ENCODE peak calls at places on chromosomes 3 and 15, in five cellular contexts. C is transverse colon, F is bronchial epithelial cell, B is upper lobe of right lung, O is ELF-1. J is an unnamed sample.

GRCh38 chr15:98956796-98957553 is 50.6 kb downstream of the PGPEP1L start:
- DNase-seq in C (no peak), F (no peak), B (no peak), O (no peak), J (no peak)

GRCh38 chr15:69729167-69729748 is 276.6 kb downstream of the RPLP1 start:
- DNase-seq in C (peak), F (no peak), B (no peak), O (peak), J (peak)

GRCh38 chr3:60893946-60894345 is 357.3 kb downstream of the FHIT start:
- DNase-seq in C (no peak), F (no peak), B (no peak), O (no peak), J (no peak)

GRCh38 chr3:134852132-134852531 is 57.1 kb downstream of the EPHB1 start:
- DNase-seq in C (no peak), F (no peak), B (no peak), O (no peak), J (no peak)

GRCh38 chr15:100686725-100687488 is 84.5 kb downstream of the ASB7 start:
- DNase-seq in C (no peak), F (no peak), B (no peak), O (no peak), J (peak)

GRCh38 chr3:8937064-8938020 is 25.9 kb downstream of the RAD18 start:
- DNase-seq in C (no peak), F (peak), B (no peak), O (no peak), J (peak)

GRCh38 chr15:50134524-50135024 is 15.5 kb upstream of the ATP8B4 start:
- DNase-seq in C (no peak), F (peak), B (no peak), O (no peak), J (peak)

GRCh38 chr3:193963808-193964516 is 172.0 kb upstream of the HES1 start:
- DNase-seq in C (no peak), F (no peak), B (no peak), O (no peak), J (no peak)

GRCh38 chr3:102114264-102114979 is 265.1 kb downstream of the NFKBIZ start:
- DNase-seq in C (no peak), F (no peak), B (no peak), O (no peak), J (no peak)

GRCh38 chr3:124053871-124054270 is 61.9 kb upstream of the ROPN1 start:
- DNase-seq in C (no peak), F (no peak), B (no peak), O (no peak), J (no peak)

GRCh38 chr3:64684715-64685261 is 3.0 kb downstream of the ADAMTS9 start:
- DNase-seq in C (peak), F (no peak), B (peak), O (peak), J (peak)

GRCh38 chr3:172201136-172201989 is 162.0 kb downstream of the FNDC3B start:
- DNase-seq in C (peak), F (peak), B (peak), O (no peak), J (peak)

GRCh38 chr3:15768421-15769255 is 29.1 kb downstream of the ANKRD28 start:
- DNase-seq in C (no peak), F (peak), B (peak), O (no peak), J (peak)

GRCh38 chr3:124295358-124295757 is 303.4 kb upstream of the ROPN1 start:
- DNase-seq in C (no peak), F (no peak), B (no peak), O (no peak), J (no peak)

GRCh38 chr3:55655544-55655943 is 168.4 kb upstream of the WNT5A start:
- DNase-seq in C (no peak), F (peak), B (no peak), O (no peak), J (no peak)

GRCh38 chr3:53823026-53823955 is 22.9 kb downstream of the CHDH start:
- DNase-seq in C (no peak), F (no peak), B (peak), O (no peak), J (no peak)

GRCh38 chr3:15094187-15094875 is 4.6 kb downstream of the RBSN start:
- DNase-seq in C (no peak), F (no peak), B (no peak), O (no peak), J (no peak)

GRCh38 chr15:63939531-63940130 is 105.9 kb upstream of the HERC1 start:
- DNase-seq in C (peak), F (no peak), B (no peak), O (peak), J (peak)

GRCh38 chr15:78914027-78914764 is 30.6 kb downstream of the CTSH start:
- DNase-seq in C (no peak), F (no peak), B (no peak), O (peak), J (peak)

GRCh38 chr3:35659808-35660207 is 20.5 kb downstream of the ARPP21 start:
- DNase-seq in C (peak), F (peak), B (no peak), O (no peak), J (no peak)

GRCh38 chr3:141076821-141077571 is 25.8 kb downstream of the SPSB4 start:
- DNase-seq in C (peak), F (no peak), B (peak), O (peak), J (peak)

GRCh38 chr3:126971891-126972351 is 11.0 kb upstream of the PLXNA1 start:
- DNase-seq in C (peak), F (no peak), B (peak), O (peak), J (peak)

GRCh38 chr15:66101715-66102395 is 151.7 kb downstream of the MEGF11 start:
- DNase-seq in C (no peak), F (no peak), B (peak), O (peak), J (no peak)

GRCh38 chr3:53478166-53478830 is 16.1 kb upstream of the CACNA1D start:
- DNase-seq in C (peak), F (no peak), B (no peak), O (peak), J (no peak)

GRCh38 chr15:58492661-58493397 is 61.0 kb downstream of the LIPC start:
- DNase-seq in C (no peak), F (no peak), B (no peak), O (no peak), J (no peak)

GRCh38 chr15:77036537-77037474 is 34.1 kb downstream of the TSPAN3 start:
- DNase-seq in C (peak), F (no peak), B (peak), O (no peak), J (no peak)

GRCh38 chr3:150371741-150372254 is 36.3 kb upstream of the TSC22D2 start:
- DNase-seq in C (peak), F (peak), B (no peak), O (peak), J (peak)

GRCh38 chr3:149808209-149808829 is 4.7 kb upstream of the RNF13 start:
- DNase-seq in C (peak), F (peak), B (peak), O (peak), J (peak)

GRCh38 chr3:42036483-42036823 is 54.7 kb upstream of the TRAK1 start:
- DNase-seq in C (no peak), F (peak), B (no peak), O (no peak), J (peak)

GRCh38 chr3:10746001-10746400 is 70.0 kb upstream of the SLC6A11 start:
- DNase-seq in C (no peak), F (no peak), B (no peak), O (no peak), J (no peak)

GRCh38 chr3:177729939-177730700 is 532.8 kb upstream of the TBL1XR1 start:
- DNase-seq in C (no peak), F (no peak), B (no peak), O (no peak), J (peak)

GRCh38 chr3:187062526-187063177 is 76.6 kb downstream of the RPL39L start:
- DNase-seq in C (no peak), F (peak), B (no peak), O (no peak), J (peak)

GRCh38 chr3:117589454-117589853 is 879.9 kb downstream of the TUSC7 start:
- DNase-seq in C (no peak), F (peak), B (no peak), O (peak), J (peak)

GRCh38 chr3:128607710-128608048 is 42.9 kb downstream of the RPN1 start:
- DNase-seq in C (no peak), F (no peak), B (no peak), O (no peak), J (no peak)

GRCh38 chr3:58620446-58620845 is 43.3 kb upstream of the FAM107A start:
- DNase-seq in C (no peak), F (no peak), B (no peak), O (no peak), J (no peak)

J was measured in AG10803.